ENCODE peak calls at places on chromosomes 13 and 19, in ten cellular contexts. Y is A549; Z is thoracic aorta; N is NK-92 treated with Interleukin-12 subunit alpha and Interleukin-12 subunit beta, amount 100 ng/mL, for 24 hours; D is AG20443; T is CD8-positive, alpha-beta memory T cell; K is prostate gland; L is MM.1S; X is omental fat pad; C is GM12891. J is an unnamed sample.

GRCh38 chr19:6127716-6128335 is 7.6 kb upstream of the ACSBG2 start:
- DNase-seq in N (no peak), Z (no peak), Y (no peak), K (no peak), L (no peak), T (no peak), C (no peak), D (no peak), X (no peak), J (peak)

GRCh38 chr13:46521486-46521885 is 31.5 kb upstream of the LRCH1 start:
- DNase-seq in Z (no peak), X (no peak), N (no peak), Y (no peak), T (no peak), L (no peak), K (no peak), C (no peak), D (no peak), J (no peak)

GRCh38 chr19:18848860-18849661 is 17.3 kb downstream of the UPF1 start:
- DNase-seq in K (peak), X (no peak), L (no peak), C (no peak), Z (peak), Y (no peak), D (peak), N (no peak), T (no peak), J (peak)

GRCh38 chr19:35042056-35042730 is 672 bp downstream of the HPN start:
- DNase-seq in N (no peak), C (no peak), Y (no peak), T (no peak), X (no peak), Z (no peak), D (no peak), L (no peak), K (no peak), J (no peak)

GRCh38 chr19:55024111-55024510 is 14.0 kb downstream of the GP6 start:
- DNase-seq in Z (no peak), N (no peak), D (no peak), X (no peak), L (no peak), K (no peak), C (no peak), T (no peak), Y (no peak), J (no peak)

GRCh38 chr19:7013678-7014077 is 7.6 kb downstream of the MBD3L2B start:
- DNase-seq in D (no peak), L (no peak), Z (no peak), N (no peak), Y (no peak), C (no peak), K (no peak), X (no peak), T (no peak), J (peak)

GRCh38 chr13:66723606-66724005 is 506.5 kb downstream of the PCDH9 start:
- DNase-seq in X (no peak), N (no peak), D (no peak), C (no peak), Y (no peak), T (no peak), Z (no peak), K (no peak), L (no peak), J (no peak)

GRCh38 chr13:59459972-59460371 is 703.8 kb downstream of the DIAPH3 start:
- DNase-seq in T (no peak), C (no peak), K (no peak), N (no peak), D (peak), Y (no peak), L (no peak), Z (no peak), X (no peak), J (peak)

GRCh38 chr13:102580552-102581169 is 16.1 kb upstream of the TPP2 start:
- DNase-seq in X (no peak), N (no peak), T (peak), L (peak), C (no peak), D (peak), K (peak), Y (peak), Z (no peak), J (peak)

GRCh38 chr13:50162001-50162400 is 146.8 kb downstream of the KCNRG start:
- DNase-seq in K (no peak), Y (no peak), X (no peak), Z (no peak), N (no peak), T (no peak), L (no peak), D (no peak), C (no peak), J (peak)

GRCh38 chr13:31067416-31068118 is 94.1 kb downstream of the HSPH1 start:
- DNase-seq in K (no peak), C (no peak), Z (no peak), L (no peak), D (peak), X (no peak), Y (peak), N (no peak), T (no peak), J (peak)

GRCh38 chr13:59047546-59047945 is 1116.2 kb downstream of the DIAPH3 start:
- DNase-seq in L (no peak), C (no peak), N (no peak), Z (no peak), X (no peak), T (no peak), Y (no peak), D (no peak), K (no peak), J (peak)

GRCh38 chr13:62119739-62120700 is 704.4 kb upstream of the PCDH20 start:
- DNase-seq in K (no peak), D (peak), L (peak), Z (no peak), N (no peak), Y (no peak), C (peak), X (no peak), T (no peak), J (peak)

GRCh38 chr19:342801-343421 is 1.7 kb downstream of the MIER2 start:
- DNase-seq in Y (no peak), Z (no peak), N (no peak), K (no peak), T (no peak), D (peak), L (no peak), C (no peak), X (no peak), J (peak)

J was measured in choroid plexus epithelial cell.